ENCODE peak calls at places on chromosomes 12 and 14, in four cellular contexts. R is GM06990, X is HCT116, C is hepatocyte. K is an unnamed sample.

GRCh38 chr12:57795354-57795753 is 12.8 kb downstream of the TSFM start:
- DNase-seq in R (no peak), X (no peak), C (no peak), K (no peak)

GRCh38 chr12:89706551-89707348 is 1.9 kb downstream of the ATP2B1 start:
- DNase-seq in R (peak; percentile 30), X (no peak), C (peak; percentile 15), K (no peak)

GRCh38 chr14:60723218-60724079 is 702 bp downstream of the SIX4 start:
- DNase-seq in R (peak; percentile 57), X (no peak), C (peak; percentile 65), K (peak; percentile 56)

GRCh38 chr12:26878661-26879119 is 45.7 kb upstream of the ITPR2 start:
- DNase-seq in R (peak; percentile 24), X (no peak), C (peak; percentile 19), K (peak; percentile 11)

GRCh38 chr12:125888921-125889320 is 823.7 kb downstream of the AACS start:
- DNase-seq in R (no peak), X (no peak), C (no peak), K (no peak)

GRCh38 chr14:34303811-34304210 is 158.2 kb downstream of the SPTSSA start:
- DNase-seq in R (no peak), X (no peak), C (no peak), K (no peak)

GRCh38 chr12:50218386-50218785 is 51.2 kb upstream of the CERS5 start:
- DNase-seq in R (no peak), X (peak; percentile 91), C (no peak), K (no peak)

GRCh38 chr14:97976861-97977260 is 1179.7 kb downstream of the VRK1 start:
- DNase-seq in R (no peak), X (no peak), C (peak; percentile 9), K (no peak)

GRCh38 chr14:30440986-30441385 is 118.0 kb upstream of the G2E3 start:
- DNase-seq in R (no peak), X (no peak), C (no peak), K (no peak)

GRCh38 chr14:75279739-75280447 is 1.3 kb downstream of the FOS start:
- DNase-seq in R (peak; percentile 20), X (no peak), C (peak; percentile 42), K (no peak)

GRCh38 chr14:74425525-74426201 is 347 bp downstream of the SYNDIG1L start:
- DNase-seq in R (no peak), X (no peak), C (peak; percentile 73), K (peak; percentile 81)

GRCh38 chr12:115798309-115798917 is 479.1 kb downstream of the MED13L start:
- DNase-seq in R (no peak), X (no peak), C (no peak), K (no peak)

GRCh38 chr12:16949351-16949750 is 343.4 kb upstream of the LMO3 start:
- DNase-seq in R (no peak), X (no peak), C (no peak), K (no peak)

GRCh38 chr14:42687421-42687820 is 1080.7 kb downstream of the LRFN5 start:
- DNase-seq in R (no peak), X (no peak), C (no peak), K (no peak)

GRCh38 chr14:69226736-69227135 is 33.2 kb upstream of the GALNT16 start:
- DNase-seq in R (no peak), X (no peak), C (no peak), K (no peak)

GRCh38 chr12:15751741-15752140 is 37.4 kb downstream of the EPS8 start:
- DNase-seq in R (no peak), X (no peak), C (no peak), K (no peak)

GRCh38 chr12:132030367-132031038 is 80.8 kb downstream of the EP400 start:
- DNase-seq in R (no peak), X (no peak), C (no peak), K (no peak)

GRCh38 chr14:89503458-89503996 is 86.5 kb upstream of the FOXN3 start:
- DNase-seq in R (no peak), X (no peak), C (no peak), K (no peak)

GRCh38 chr12:20189767-20190166 is 178.6 kb upstream of the PDE3A start:
- DNase-seq in R (no peak), X (no peak), C (no peak), K (no peak)

GRCh38 chr12:116694653-116695463 is 43.0 kb downstream of the SPRING1 start:
- DNase-seq in R (no peak), X (no peak), C (no peak), K (no peak)

GRCh38 chr12:29797565-29798360 is 14.0 kb upstream of the TMTC1 start:
- DNase-seq in R (no peak), X (no peak), C (no peak), K (no peak)

GRCh38 chr12:7376196-7376595 is 67.8 kb downstream of the CD163L1 start:
- DNase-seq in R (no peak), X (no peak), C (no peak), K (no peak)

GRCh38 chr12:99386907-99387306 is 260.6 kb upstream of the GARIN6 start:
- DNase-seq in R (no peak), X (peak; percentile 28), C (peak; percentile 46), K (no peak)

GRCh38 chr14:78701246-78701645 is 531.1 kb downstream of the NRXN3 start:
- DNase-seq in R (no peak), X (no peak), C (no peak), K (no peak)

GRCh38 chr12:131755305-131756113 is 44.6 kb downstream of the SFSWAP start:
- DNase-seq in R (no peak), X (peak; percentile 47), C (peak; percentile 30), K (no peak)

GRCh38 chr14:78875031-78875430 is 704.9 kb downstream of the NRXN3 start:
- DNase-seq in R (no peak), X (no peak), C (no peak), K (no peak)

GRCh38 chr14:99517046-99517642 is 35.9 kb downstream of the CCNK start:
- DNase-seq in R (no peak), X (no peak), C (no peak), K (no peak)

GRCh38 chr14:38592764-38593442 is 337.0 kb upstream of the CLEC14A start:
- DNase-seq in R (no peak), X (no peak), C (no peak), K (no peak)

GRCh38 chr14:64695071-64695470 is 9.2 kb upstream of the PLEKHG3 start:
- DNase-seq in R (no peak), X (no peak), C (no peak), K (no peak)

GRCh38 chr14:58607571-58608317 is 30.0 kb upstream of the DACT1 start:
- DNase-seq in R (no peak), X (no peak), C (no peak), K (no peak)

GRCh38 chr14:87046960-87047359 is 946.0 kb downstream of the GALC start:
- DNase-seq in R (no peak), X (no peak), C (no peak), K (no peak)

GRCh38 chr12:96419576-96420254 is 19.5 kb upstream of the CDK17 start:
- DNase-seq in R (peak; percentile 42), X (no peak), C (no peak), K (no peak)

GRCh38 chr12:3313066-3313465 is 177.9 kb upstream of the PRMT8 start:
- DNase-seq in R (no peak), X (no peak), C (no peak), K (no peak)

GRCh38 chr14:49892636-49893308 is at the start of gene ARF6:
- DNase-seq in R (peak; percentile 99), X (peak; percentile 90), C (peak; percentile 99), K (peak; percentile 98)
- TF ChIP-seq CTCF in R (no peak), X (no peak), C (no peak), K (no peak)

GRCh38 chr12:67455236-67455635 is 186.1 kb downstream of the CAND1 start:
- DNase-seq in R (no peak), X (no peak), C (no peak), K (no peak)
- TF ChIP-seq CTCF in R (no peak), X (no peak), C (no peak), K (no peak)

GRCh38 chr12:95073698-95074520 is 491 bp upstream of the NR2C1 start:
- DNase-seq in R (no peak), X (no peak), C (no peak), K (no peak)
- TF ChIP-seq CTCF in R (peak; percentile 91), X (peak; percentile 88), C (peak; percentile 83), K (peak; percentile 53)

DNA sequence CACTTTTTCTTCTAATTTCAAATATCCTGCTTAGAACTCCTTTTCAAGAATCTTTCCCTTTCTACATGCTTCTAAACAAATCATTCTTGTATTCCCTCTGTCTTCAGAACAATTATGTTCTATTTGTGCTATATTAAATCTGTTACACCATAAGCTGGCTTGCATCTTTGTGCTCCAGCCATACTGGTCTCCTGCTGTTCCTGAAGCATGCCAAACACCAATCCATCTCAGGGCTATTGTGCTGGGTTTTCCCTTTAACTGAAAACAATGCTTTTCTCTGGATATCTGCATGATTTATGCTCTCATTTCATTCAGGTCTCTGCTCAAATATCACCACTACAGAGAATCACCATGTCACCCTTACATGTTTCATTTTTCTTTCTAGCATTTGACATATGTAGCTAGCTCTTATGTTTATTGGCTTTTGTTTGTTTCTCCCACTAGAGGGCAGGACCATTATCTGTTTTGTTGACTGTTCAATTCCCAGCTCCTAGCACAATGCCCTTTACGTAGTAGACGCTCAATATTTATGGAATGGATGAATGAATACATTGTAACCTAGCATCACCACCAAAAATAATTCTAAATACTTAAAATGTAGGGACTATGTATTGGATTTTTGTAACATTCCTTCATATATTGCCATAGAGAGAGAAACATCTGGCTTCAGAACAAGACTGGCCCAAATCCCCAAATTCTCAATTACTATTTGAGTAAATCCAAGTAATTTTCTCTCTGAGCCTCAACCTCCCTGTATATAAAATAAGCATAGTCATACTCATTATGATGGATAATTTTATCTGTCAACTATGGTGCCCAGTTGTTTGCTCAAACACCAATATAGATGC is 302.0 kb upstream of the SYT1 start:
- DNase-seq in R (no peak), X (peak; percentile 37), C (no peak), K (no peak)
- TF ChIP-seq CTCF in R (peak; percentile 43), X (peak; percentile 45), C (peak; percentile 34), K (peak; percentile 30)

GRCh38 chr12:105288311-105288996 is 42.0 kb upstream of the C12orf75 start:
- DNase-seq in R (no peak), X (no peak), C (no peak), K (no peak)
- TF ChIP-seq CTCF in R (peak; percentile 31), X (no peak), C (no peak), K (no peak)